ENCODE peak calls at places on chromosomes 5 and 9, in five cellular contexts. V, X, U, N and C are unnamed samples.

GRCh38 chr9:81814794-81815464 is 113.3 kb upstream of the SPATA31D4 start:
- DNase-seq in V (no peak), X (no peak), U (no peak), N (no peak), C (peak)

GRCh38 chr5:65142511-65143011 is 339.2 kb downstream of the ADAMTS6 start:
- DNase-seq in V (no peak), X (no peak), U (peak), N (no peak), C (no peak)

GRCh38 chr5:95365302-95366095 is 25.7 kb upstream of the FAM81B start:
- DNase-seq in V (peak), X (no peak), U (no peak), N (no peak), C (no peak)

GRCh38 chr9:133737774-133738038 is 446 bp downstream of the SARDH start:
- DNase-seq in V (no peak), X (no peak), U (no peak), N (no peak), C (no peak)

GRCh38 chr5:98827161-98827560 is 53.7 kb downstream of the RGMB start:
- DNase-seq in V (no peak), X (no peak), U (peak), N (no peak), C (no peak)

GRCh38 chr9:85944672-85945071 is 3.7 kb downstream of the NAA35 start:
- DNase-seq in V (no peak), X (no peak), U (no peak), N (no peak), C (no peak)

GRCh38 chr9:120921751-120922181 is 4.8 kb downstream of the TRAF1 start:
- DNase-seq in V (no peak), X (no peak), U (no peak), N (no peak), C (no peak)

GRCh38 chr5:55578771-55579170 is 44.0 kb upstream of the PLPP1 start:
- DNase-seq in V (no peak), X (no peak), U (no peak), N (no peak), C (no peak)

GRCh38 chr9:79706512-79706911 is 134.7 kb downstream of the TLE4 start:
- DNase-seq in V (no peak), X (no peak), U (no peak), N (no peak), C (no peak)

GRCh38 chr9:136545065-136545965 is 533 bp downstream of the NOTCH1 start:
- DNase-seq in V (no peak), X (peak), U (no peak), N (peak), C (no peak)

GRCh38 chr9:133705576-133705975 is 32.6 kb downstream of the SARDH start:
- DNase-seq in V (no peak), X (no peak), U (no peak), N (peak), C (no peak)

GRCh38 chr9:93567271-93567959 is 9.0 kb upstream of the PHF2 start:
- DNase-seq in V (no peak), X (no peak), U (no peak), N (no peak), C (no peak)

GRCh38 chr5:31976161-31976560 is 198.0 kb downstream of the GOLPH3 start:
- DNase-seq in V (no peak), X (no peak), U (no peak), N (no peak), C (no peak)

GRCh38 chr9:125789196-125789595 is 42.0 kb downstream of the PBX3 start:
- DNase-seq in V (no peak), X (no peak), U (no peak), N (no peak), C (no peak)

GRCh38 chr9:15191358-15191757 is 115.7 kb downstream of the TTC39B start:
- DNase-seq in V (no peak), X (no peak), U (no peak), N (no peak), C (no peak)

GRCh38 chr5:61002616-61003015 is 57.6 kb downstream of the NDUFAF2 start:
- DNase-seq in V (no peak), X (no peak), U (no peak), N (no peak), C (no peak)

GRCh38 chr5:3197699-3198098 is 397.9 kb upstream of the IRX1 start:
- DNase-seq in V (no peak), X (no peak), U (peak), N (no peak), C (peak)

GRCh38 chr5:93428868-93429267 is 152.2 kb downstream of the NR2F1-AS1 start:
- DNase-seq in V (no peak), X (no peak), U (no peak), N (no peak), C (no peak)

GRCh38 chr9:127007638-127008037 is 93.1 kb downstream of the RALGPS1 start:
- DNase-seq in V (no peak), X (no peak), U (no peak), N (no peak), C (no peak)

GRCh38 chr5:124963236-124963929 is 216.9 kb upstream of the ZNF608 start:
- DNase-seq in V (no peak), X (no peak), U (peak), N (no peak), C (no peak)

GRCh38 chr5:173333900-173334685 is 5.9 kb upstream of the STC2 start:
- DNase-seq in V (no peak), X (no peak), U (peak), N (no peak), C (no peak)

GRCh38 chr9:126334626-126335621 is 8.3 kb downstream of the MVB12B start:
- DNase-seq in V (no peak), X (no peak), U (peak), N (peak), C (no peak)